ENCODE peak calls at places on chromosomes 5 and 9, in nine cellular contexts. E, V, Q, X, T, U, P, O and Z are unnamed samples.

GRCh38 chr9:36207546-36208012 is 16.9 kb downstream of the CLTA start:
- DNase-seq in Q (no peak), V (no peak), P (no peak), O (no peak), E (no peak), X (peak), T (no peak), U (no peak), Z (no peak)

GRCh38 chr9:83538890-83539238 is 663 bp upstream of the FRMD3 start:
- DNase-seq in X (no peak), E (no peak), O (no peak), U (no peak), Q (no peak), P (no peak), V (no peak), T (no peak), Z (no peak)

GRCh38 chr9:129258124-129258822 is 80.2 kb upstream of the IER5L start:
- DNase-seq in V (peak), T (peak), X (peak), U (peak), Q (peak), O (peak), P (peak), E (peak), Z (peak)

GRCh38 chr9:12822111-12822510 is 47.3 kb downstream of the LURAP1L start:
- DNase-seq in O (no peak), X (no peak), P (no peak), Q (no peak), E (no peak), U (no peak), V (no peak), T (no peak), Z (no peak)

GRCh38 chr9:4286086-4286485 is 13.8 kb downstream of the GLIS3 start:
- DNase-seq in Q (no peak), U (no peak), V (no peak), T (no peak), X (no peak), P (no peak), E (no peak), O (no peak), Z (no peak)

GRCh38 chr5:959581-960531 is 48.7 kb upstream of the NKD2 start:
- DNase-seq in O (no peak), E (no peak), U (no peak), T (no peak), X (no peak), V (no peak), P (no peak), Q (no peak), Z (peak)

GRCh38 chr9:32500768-32501167 is 25.2 kb downstream of the RIGI start:
- DNase-seq in E (peak), O (no peak), V (no peak), X (peak), Q (no peak), T (no peak), P (no peak), U (no peak), Z (no peak)

GRCh38 chr5:14161825-14162556 is 18.8 kb downstream of the TRIO start:
- DNase-seq in U (no peak), V (no peak), Q (no peak), P (no peak), X (no peak), O (no peak), E (no peak), T (no peak), Z (no peak)

GRCh38 chr5:159536626-159537025 is 206.3 kb upstream of the IL12B start:
- DNase-seq in O (no peak), E (no peak), P (no peak), V (no peak), U (no peak), Q (no peak), T (no peak), X (no peak), Z (no peak)

GRCh38 chr9:92179286-92180002 is 64.2 kb upstream of the SPTLC1 start:
- DNase-seq in E (no peak), T (no peak), Q (no peak), U (no peak), X (no peak), P (no peak), V (no peak), O (no peak), Z (no peak)

GRCh38 chr9:33289501-33289900 is 815 bp upstream of the NFX1 start:
- DNase-seq in Q (no peak), P (no peak), X (no peak), T (no peak), O (no peak), V (peak), E (no peak), U (peak), Z (peak)

GRCh38 chr5:139764250-139764791 is 31.3 kb upstream of the PSD2 start:
- DNase-seq in E (no peak), V (no peak), P (no peak), O (peak), U (no peak), X (no peak), Q (no peak), T (no peak), Z (no peak)

GRCh38 chr5:168883253-168883880 is 304.2 kb upstream of the PANK3 start:
- DNase-seq in Q (no peak), U (no peak), V (no peak), P (no peak), O (no peak), E (no peak), X (no peak), T (no peak), Z (no peak)

GRCh38 chr9:98625728-98626127 is 83.0 kb downstream of the GABBR2 start:
- DNase-seq in T (no peak), P (no peak), Q (no peak), U (no peak), X (no peak), O (no peak), V (no peak), E (no peak), Z (no peak)

GRCh38 chr9:72431036-72431435 is 66.0 kb upstream of the ZFAND5 start:
- DNase-seq in V (no peak), Q (no peak), E (no peak), O (no peak), P (no peak), U (no peak), T (no peak), X (no peak), Z (no peak)

GRCh38 chr9:69573666-69574456 is 98.3 kb downstream of the APBA1 start:
- DNase-seq in O (no peak), Q (no peak), X (no peak), P (no peak), E (no peak), V (no peak), U (no peak), T (no peak), Z (no peak)

GRCh38 chr9:33255006-33255405 is 9.5 kb downstream of the BAG1 start:
- DNase-seq in V (no peak), P (no peak), T (no peak), O (no peak), X (no peak), U (no peak), Q (no peak), E (no peak), Z (no peak)

GRCh38 chr5:61306531-61307195 is 25.4 kb upstream of the ZSWIM6 start:
- DNase-seq in E (no peak), O (no peak), U (no peak), X (no peak), T (no peak), P (no peak), Q (no peak), V (no peak), Z (no peak)

GRCh38 chr5:91188755-91189154 is 194.4 kb downstream of the ARRDC3 start:
- DNase-seq in P (no peak), O (no peak), Q (no peak), U (no peak), V (no peak), E (no peak), X (peak), T (no peak), Z (no peak)

GRCh38 chr9:98810106-98810840 is 2.8 kb downstream of the GALNT12 start:
- DNase-seq in X (no peak), P (no peak), U (no peak), E (no peak), O (peak), V (no peak), Q (no peak), T (no peak), Z (no peak)

GRCh38 chr9:16728128-16728505 is 142.4 kb downstream of the BNC2 start:
- DNase-seq in O (no peak), X (no peak), U (no peak), E (no peak), T (no peak), P (no peak), Q (no peak), V (no peak), Z (no peak)

GRCh38 chr5:124365491-124365890 is 380.9 kb downstream of the ZNF608 start:
- DNase-seq in O (no peak), V (no peak), E (no peak), X (no peak), Q (no peak), U (no peak), P (no peak), T (no peak), Z (no peak)

GRCh38 chr9:82154573-82154972 is 166.0 kb downstream of the SPATA31D1 start:
- DNase-seq in Q (no peak), O (no peak), V (no peak), P (no peak), T (no peak), X (no peak), U (no peak), E (no peak), Z (no peak)

GRCh38 chr5:120139039-120139438 is 325.1 kb upstream of the PRR16 start:
- DNase-seq in P (no peak), Q (peak), T (no peak), O (no peak), E (peak), U (no peak), X (peak), V (no peak), Z (no peak)

GRCh38 chr5:5026407-5026780 is 113.7 kb upstream of the ADAMTS16 start:
- DNase-seq in U (no peak), V (no peak), T (no peak), Q (no peak), O (no peak), X (no peak), E (no peak), P (no peak), Z (no peak)

GRCh38 chr5:89133975-89134374 is 251.0 kb upstream of the MEF2C start:
- DNase-seq in E (no peak), T (no peak), U (no peak), X (no peak), V (no peak), O (no peak), Q (no peak), P (no peak), Z (no peak)

GRCh38 chr5:9562101-9562500 is 16.2 kb upstream of the SEMA5A start:
- DNase-seq in O (no peak), T (no peak), V (no peak), X (no peak), U (no peak), E (peak), Q (no peak), P (no peak), Z (no peak)

GRCh38 chr9:119688547-119688946 is 319.3 kb upstream of the BRINP1 start:
- DNase-seq in U (no peak), E (no peak), P (no peak), X (no peak), V (no peak), Q (no peak), T (no peak), O (no peak), Z (no peak)

GRCh38 chr5:23405316-23406068 is 101.9 kb upstream of the PRDM9 start:
- DNase-seq in Q (no peak), X (no peak), E (no peak), U (no peak), T (no peak), O (no peak), P (no peak), V (no peak), Z (no peak)

GRCh38 chr5:912356-913091 is 19.8 kb downstream of the TRIP13 start:
- DNase-seq in T (peak), V (no peak), P (no peak), E (peak), U (no peak), O (no peak), X (no peak), Q (no peak), Z (no peak)

GRCh38 chr5:143515829-143516228 is 112.3 kb upstream of the NR3C1 start:
- DNase-seq in Q (no peak), U (no peak), O (no peak), E (no peak), X (no peak), P (no peak), V (no peak), T (no peak), Z (no peak)

GRCh38 chr5:119340597-119341218 is 15.1 kb upstream of the TNFAIP8 start:
- DNase-seq in Q (no peak), U (peak), O (no peak), E (no peak), V (no peak), P (no peak), X (no peak), T (no peak), Z (no peak)

GRCh38 chr9:125262217-125262991 is 778 bp downstream of the GAPVD1 start:
- DNase-seq in V (no peak), X (peak), T (no peak), E (no peak), Q (no peak), U (no peak), P (no peak), O (no peak), Z (no peak)

GRCh38 chr9:79266986-79267385 is 304.8 kb upstream of the TLE4 start:
- DNase-seq in V (no peak), E (no peak), P (no peak), X (no peak), U (no peak), Q (no peak), O (no peak), T (no peak), Z (no peak)

GRCh38 chr5:152246401-152246800 is 158.7 kb downstream of the NMUR2 start:
- DNase-seq in T (peak), O (peak), E (no peak), Q (peak), X (peak), U (no peak), P (no peak), V (no peak), Z (no peak)

GRCh38 chr5:82396871-82397514 is 118.8 kb upstream of the RPS23 start:
- DNase-seq in V (peak), X (peak), O (no peak), E (peak), P (peak), T (peak), Q (peak), U (peak), Z (peak)

GRCh38 chr9:682633-683508 is 158.6 kb upstream of the DMRT1 start:
- DNase-seq in V (no peak), P (no peak), U (peak), Q (no peak), T (peak), E (no peak), X (peak), O (no peak), Z (no peak)

GRCh38 chr5:6543346-6543730 is 89.5 kb downstream of the NSUN2 start:
- DNase-seq in T (no peak), O (no peak), E (no peak), P (no peak), U (no peak), V (no peak), X (no peak), Q (no peak), Z (peak)

GRCh38 chr9:115127191-115127817 is 9.3 kb upstream of the TNC start:
- DNase-seq in Q (no peak), X (no peak), O (no peak), E (no peak), V (no peak), U (no peak), T (no peak), P (no peak), Z (no peak)

DNA sequence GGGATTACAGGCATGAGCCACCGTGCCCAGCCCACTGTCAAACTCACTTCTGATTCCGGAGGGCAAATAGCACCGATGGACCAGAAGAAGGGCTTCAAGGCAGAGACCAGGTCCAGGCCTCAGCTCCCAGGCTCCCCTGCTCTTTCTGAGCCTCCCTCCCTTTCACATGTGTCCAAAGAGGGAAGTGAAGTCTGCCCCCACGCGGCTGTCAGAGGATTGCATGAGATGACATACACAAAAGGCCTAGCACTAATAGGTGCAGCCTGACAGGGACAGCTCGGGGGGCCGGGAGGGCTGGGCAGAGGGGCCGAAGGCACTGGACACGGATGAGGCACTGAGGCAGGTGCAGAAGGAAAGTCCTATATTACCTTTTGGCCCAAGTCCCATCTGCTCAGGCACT is 16.1 kb downstream of the FBP1 start:
- DNase-seq in X (peak), Q (no peak), P (no peak), E (peak), T (peak), U (peak), O (peak), V (no peak), Z (no peak)
- TF ChIP-seq EP300 in X (no peak), Q (no peak), P (no peak), E (no peak), T (no peak), U (no peak), O (no peak), V (no peak), Z (no peak)

GRCh38 chr5:176203086-176203485 is 35.1 kb upstream of the SIMC1 start:
- DNase-seq in P (no peak), U (no peak), O (no peak), E (no peak), V (no peak), T (no peak), X (no peak), Q (no peak), Z (no peak)

GRCh38 chr5:176201811-176202210 is 36.4 kb upstream of the SIMC1 start:
- DNase-seq in P (no peak), E (no peak), T (no peak), Q (no peak), U (no peak), V (peak), O (no peak), X (no peak), Z (no peak)
- TF ChIP-seq POLR2A in P (no peak), E (no peak), T (no peak), Q (no peak), U (no peak), V (no peak), O (no peak), X (no peak), Z (no peak)

DNA sequence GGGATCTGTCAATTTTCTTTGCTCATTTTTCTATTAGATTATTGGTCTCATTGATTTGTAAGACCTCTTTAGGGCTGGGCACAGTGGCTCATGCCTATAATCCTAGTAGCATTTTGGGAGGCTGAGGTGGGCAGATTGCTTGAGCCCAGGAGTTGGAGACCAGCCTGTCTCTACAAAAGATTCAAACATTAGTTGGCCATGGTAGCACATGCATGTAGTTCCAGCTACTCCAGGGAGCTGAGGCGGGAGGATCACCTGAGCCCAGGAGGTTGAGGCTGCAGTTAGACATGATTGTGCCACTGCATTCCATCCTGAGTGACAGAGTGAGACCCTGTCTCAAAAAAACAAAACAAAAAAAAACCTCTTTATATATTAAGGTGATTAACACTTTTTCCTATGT is 6.4 kb upstream of the SHROOM1 start:
- DNase-seq in V (no peak), E (no peak), P (no peak), U (no peak), Q (no peak), X (no peak), O (no peak), T (no peak), Z (no peak)
- TF ChIP-seq EP300 in V (no peak), E (no peak), P (no peak), U (no peak), Q (no peak), X (no peak), O (no peak), T (no peak), Z (no peak)

DNA sequence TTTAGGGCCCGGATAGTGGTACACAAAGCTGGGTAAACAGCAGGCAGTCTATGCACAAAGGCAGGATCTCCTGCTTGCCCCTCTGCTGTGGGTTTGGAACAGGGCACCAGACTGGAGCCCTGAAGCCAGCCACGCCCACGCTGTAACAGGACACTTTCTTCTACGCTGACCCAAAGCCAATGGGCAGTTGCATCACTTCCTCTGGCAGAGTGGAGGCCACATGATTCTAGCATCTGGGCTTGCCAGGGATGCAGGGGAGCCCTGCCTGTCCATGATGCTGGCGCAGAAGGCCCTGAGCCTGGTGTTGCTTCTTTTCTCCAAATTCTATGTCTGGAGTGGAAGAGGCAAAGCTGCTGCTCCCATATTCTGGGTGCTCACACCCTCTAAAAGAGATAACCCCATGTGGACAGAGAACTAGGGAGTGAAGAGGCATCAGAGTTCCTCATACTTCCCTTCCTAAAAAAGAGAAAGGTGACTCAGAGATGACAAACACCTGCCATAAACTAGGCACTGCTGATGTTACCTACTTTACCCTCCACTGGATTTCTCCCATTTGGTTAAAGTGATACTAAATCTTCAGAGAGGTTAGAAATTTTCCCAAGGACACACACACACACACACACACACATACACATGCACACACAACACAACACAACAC is 260.3 kb upstream of the KLF4 start:
- DNase-seq in X (peak), V (peak), Q (peak), U (peak), T (peak), E (peak), P (peak), O (peak), Z (peak)
- TF ChIP-seq POLR2A in X (no peak), V (peak), Q (no peak), U (no peak), T (no peak), E (no peak), P (no peak), O (peak), Z (no peak)

GRCh38 chr5:102811962-102812361 is 56.9 kb downstream of the PAM start:
- DNase-seq in T (no peak), Q (no peak), P (no peak), X (no peak), E (peak), U (no peak), O (no peak), V (no peak), Z (no peak)
- TF ChIP-seq EP300 in T (no peak), Q (no peak), P (no peak), X (no peak), E (no peak), U (no peak), O (no peak), V (no peak), Z (no peak)

GRCh38 chr5:93596310-93596675 is 13.3 kb downstream of the NR2F1 start:
- DNase-seq in X (no peak), U (no peak), Q (no peak), V (no peak), O (no peak), T (no peak), P (no peak), E (no peak), Z (no peak)

GRCh38 chr5:93594591-93595419 is 11.8 kb downstream of the NR2F1 start:
- DNase-seq in V (no peak), O (no peak), T (no peak), Q (no peak), E (no peak), U (no peak), X (no peak), P (no peak), Z (no peak)

GRCh38 chr5:93593476-93594060 is 10.5 kb downstream of the NR2F1 start:
- DNase-seq in O (no peak), E (no peak), V (no peak), X (no peak), T (no peak), Q (no peak), P (no peak), U (no peak), Z (no peak)

GRCh38 chr5:93596676-93597441 is 13.8 kb downstream of the NR2F1 start:
- DNase-seq in O (no peak), U (peak), Q (no peak), V (no peak), X (peak), E (no peak), P (no peak), T (peak), Z (no peak)

GRCh38 chr5:93595420-93596136 is 12.6 kb downstream of the NR2F1 start:
- DNase-seq in E (no peak), Q (no peak), P (no peak), X (no peak), V (no peak), U (no peak), O (no peak), T (no peak), Z (no peak)
- TF ChIP-seq POLR2A in E (no peak), Q (no peak), P (no peak), X (no peak), V (no peak), U (no peak), O (no peak), T (no peak), Z (no peak)